ENCODE peak calls at places on chromosomes 13 and 19, in five cellular contexts. D is body of pancreas, K is ascending aorta, R is psoas muscle, W is right atrium auricular region. T is an unnamed sample.

GRCh38 chr13:56670563-56670962 is 470.2 kb upstream of the PRR20A start:
- DNase-seq in D (no peak), W (no peak), R (no peak), K (no peak), T (no peak)

GRCh38 chr13:94400874-94401273 is 78.6 kb downstream of the DCT start:
- DNase-seq in R (no peak), K (no peak), W (no peak), D (no peak), T (no peak)

GRCh38 chr19:42074513-42075363 is 1.2 kb upstream of the ZNF574 start:
- DNase-seq in R (no peak), K (no peak), D (peak; percentile 31), W (peak; percentile 60), T (peak; percentile 17)

GRCh38 chr19:40033989-40034560 is 22.0 kb downstream of the ZNF780B start:
- DNase-seq in K (no peak), W (no peak), R (no peak), D (no peak), T (no peak)

GRCh38 chr13:66506031-66506777 is 723.9 kb downstream of the PCDH9 start:
- DNase-seq in R (no peak), W (no peak), D (no peak), K (no peak), T (no peak)

GRCh38 chr19:57689750-57690149 is 8.0 kb downstream of the ZNF551 start:
- DNase-seq in W (no peak), K (no peak), D (no peak), R (no peak), T (no peak)

GRCh38 chr13:44159633-44160279 is 213.9 kb upstream of the SERP2 start:
- DNase-seq in D (no peak), K (no peak), R (no peak), W (no peak), T (no peak)

GRCh38 chr19:14400913-14401312 is 18.2 kb downstream of the DDX39A start:
- DNase-seq in D (no peak), R (no peak), K (no peak), W (no peak), T (no peak)

GRCh38 chr13:101272886-101273285 is 143.4 kb downstream of the NALCN start:
- DNase-seq in K (no peak), R (no peak), D (no peak), W (no peak), T (no peak)

GRCh38 chr13:98315466-98315865 is 138.4 kb upstream of the RNF113B start:
- DNase-seq in R (no peak), D (no peak), W (no peak), K (no peak), T (no peak)

GRCh38 chr13:27411393-27411792 is 13.0 kb upstream of the GTF3A start:
- DNase-seq in W (no peak), D (no peak), R (no peak), K (no peak), T (no peak)

GRCh38 chr19:29777916-29778315 is 33.9 kb upstream of the CCNE1 start:
- DNase-seq in D (no peak), R (no peak), K (no peak), W (no peak), T (no peak)

GRCh38 chr13:39773833-39774232 is 118.4 kb downstream of the COG6 start:
- DNase-seq in K (no peak), W (no peak), R (no peak), D (no peak), T (no peak)

GRCh38 chr19:5621945-5622464 is 571 bp downstream of the SAFB2 start:
- DNase-seq in W (no peak), K (no peak), D (peak; percentile 41), R (peak; percentile 62), T (no peak)

GRCh38 chr13:73467103-73467502 is 408.3 kb downstream of the KLF5 start:
- DNase-seq in R (no peak), D (no peak), K (no peak), W (no peak), T (no peak)

GRCh38 chr19:41323430-41324125 is 13.6 kb downstream of the CCDC97 start:
- DNase-seq in K (peak; percentile 75), W (peak; percentile 83), D (no peak), R (peak; percentile 88), T (peak; percentile 65)

GRCh38 chr13:50714886-50715285 is 128.6 kb downstream of the DLEU7 start:
- DNase-seq in K (no peak), D (no peak), R (no peak), W (no peak), T (no peak)

GRCh38 chr19:10372698-10373097 is 7.7 kb downstream of the TYK2 start:
- DNase-seq in W (no peak), K (no peak), R (no peak), D (no peak), T (no peak)

GRCh38 chr19:10363789-10364281 is 16.5 kb downstream of the TYK2 start:
- DNase-seq in K (no peak), W (no peak), R (no peak), D (no peak), T (no peak)

GRCh38 chr19:10364644-10365043 is 15.7 kb downstream of the TYK2 start:
- DNase-seq in R (no peak), W (no peak), K (no peak), D (no peak), T (no peak)

GRCh38 chr19:10365518-10365917 is 14.9 kb downstream of the TYK2 start:
- DNase-seq in W (no peak), K (no peak), R (no peak), D (no peak), T (no peak)

DNA sequence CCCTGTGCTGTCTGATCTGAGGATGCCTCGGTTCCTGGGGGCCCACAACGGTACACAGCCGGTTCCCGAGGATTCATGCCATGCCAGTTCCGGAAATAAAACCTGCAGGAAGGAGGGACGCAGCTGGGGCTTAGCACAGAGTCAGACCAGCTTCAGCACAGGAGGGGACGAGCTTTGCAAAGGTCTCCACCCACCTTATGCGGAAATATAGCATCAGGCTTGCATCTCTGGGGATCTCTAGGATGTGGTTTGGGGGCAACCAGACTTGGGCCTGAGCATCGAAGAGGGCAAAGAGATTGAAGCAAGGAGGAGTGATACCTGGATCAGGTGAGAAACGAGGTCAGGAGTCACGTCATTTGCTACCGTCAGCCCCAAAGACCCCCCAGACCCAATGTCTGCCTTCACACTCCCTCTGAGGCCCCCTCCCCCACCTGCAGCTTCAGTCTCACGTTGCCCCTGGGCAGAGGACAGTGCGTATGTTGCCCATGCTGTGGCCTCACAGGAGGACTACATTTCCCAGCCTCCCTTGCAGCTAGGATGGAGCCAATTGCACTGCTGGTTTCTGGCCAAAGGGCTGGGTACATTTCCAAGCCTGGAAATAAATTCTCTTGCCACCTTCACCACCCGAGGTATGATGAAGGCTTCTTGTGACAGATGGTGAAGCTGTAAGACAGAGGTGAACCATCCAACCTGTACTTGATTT is 12.1 kb downstream of the TYK2 start:
- DNase-seq in W (no peak), K (no peak), R (no peak), D (no peak), T (no peak)
- H3K36me3 ChIP-seq in W (peaks cover 39% of the 10 kb centered on the region), K (peaks cover 57% of the 10 kb centered on the region), R (peaks cover 6% of the 10 kb centered on the region), D (peaks cover 28% of the 10 kb centered on the region), T (no peaks in the 10 kb centered on the region)

GRCh38 chr19:28694812-28695211 is 518.1 kb downstream of the UQCRFS1 start:
- DNase-seq in D (no peak), R (no peak), W (no peak), K (no peak), T (no peak)
- TF ChIP-seq CTCF in D (no peak), R (no peak), W (no peak), K (no peak), T (no peak)

GRCh38 chr19:2111425-2111824 is 14.7 kb downstream of the IZUMO4 start:
- DNase-seq in K (no peak), D (no peak), R (no peak), W (no peak), T (no peak)

GRCh38 chr19:2111886-2112285 is 15.2 kb downstream of the IZUMO4 start:
- DNase-seq in W (no peak), K (no peak), R (no peak), D (no peak), T (no peak)

GRCh38 chr19:2110822-2111221 is 14.1 kb downstream of the IZUMO4 start:
- DNase-seq in W (no peak), D (no peak), R (no peak), K (no peak), T (no peak)

GRCh38 chr19:2109278-2109864 is 12.7 kb downstream of the IZUMO4 start:
- DNase-seq in K (no peak), D (no peak), R (no peak), W (no peak), T (no peak)

GRCh38 chr19:2108251-2109016 is 11.7 kb downstream of the IZUMO4 start:
- DNase-seq in W (no peak), D (no peak), R (no peak), K (no peak), T (no peak)
- H3K36me3 ChIP-seq in W (peaks cover 81% of the 10 kb centered on the region), D (peaks cover 59% of the 10 kb centered on the region), R (no peaks in the 10 kb centered on the region), K (peaks cover 70% of the 10 kb centered on the region), T (peaks cover 38% of the 10 kb centered on the region)

GRCh38 chr19:18488403-18488723 is 33.5 kb downstream of the ELL start:
- DNase-seq in W (no peak), D (no peak), K (no peak), R (peak; percentile 69), T (no peak)
- TF ChIP-seq CTCF in W (no peak), D (peak; percentile 9), K (peak; percentile 34), R (peak; percentile 40), T (no peak)

DNA sequence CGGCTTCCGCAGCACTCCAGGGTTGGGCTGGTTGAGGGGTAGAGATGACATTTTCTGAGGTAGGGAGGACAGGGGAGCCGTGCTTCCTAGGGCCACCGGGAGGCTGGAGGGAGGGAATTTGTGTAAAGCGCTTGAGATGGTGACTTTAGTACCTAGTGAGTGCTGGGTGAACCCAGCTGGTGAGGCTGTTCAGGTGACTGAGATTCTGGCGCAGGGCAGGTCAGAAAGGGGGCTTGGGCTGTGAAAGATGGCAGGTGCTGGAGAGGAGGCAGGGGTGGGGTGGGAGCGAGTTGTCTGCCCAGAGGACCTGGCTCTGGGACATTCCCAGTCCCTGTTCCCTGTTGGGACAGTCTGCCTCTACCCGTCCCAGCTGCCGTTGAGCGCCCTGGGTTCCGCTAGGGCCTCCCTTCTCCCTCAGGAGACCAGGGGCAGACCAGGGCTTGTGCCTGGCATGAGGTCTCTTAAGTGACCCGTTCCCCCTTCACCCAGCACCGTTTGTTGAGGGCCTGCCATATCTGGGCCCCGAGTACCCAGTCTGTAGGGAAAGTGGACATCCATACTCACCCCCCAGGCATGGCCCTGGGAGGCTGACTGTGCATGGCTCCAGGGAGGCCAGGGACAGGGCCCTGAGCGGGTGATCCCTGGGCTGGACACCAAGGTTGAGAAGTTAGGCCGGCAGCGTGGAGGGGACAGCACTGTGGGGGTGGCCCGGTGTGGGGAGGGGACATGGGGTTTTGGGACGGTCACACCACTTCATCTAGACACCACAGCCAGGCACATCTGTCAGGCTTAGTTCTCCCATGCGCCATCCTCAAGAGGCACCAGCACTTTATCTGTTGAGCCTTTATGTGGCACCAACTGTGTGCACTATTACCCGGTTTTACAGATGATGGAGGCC is 5.0 kb downstream of the PTOV1 start:
- DNase-seq in D (no peak), W (no peak), K (no peak), R (no peak), T (no peak)
- H3K36me3 ChIP-seq in D (peaks cover 9% of the 10 kb centered on the region), W (peaks cover 59% of the 10 kb centered on the region), K (peaks cover 52% of the 10 kb centered on the region), R (peaks cover 7% of the 10 kb centered on the region), T (peaks cover 4% of the 10 kb centered on the region)

GRCh38 chr19:55165952-55166529 is 372 bp downstream of the DNAAF3 start:
- DNase-seq in W (peak; percentile 70), D (peak; percentile 60), R (peak; percentile 81), K (no peak), T (no peak)
- TF ChIP-seq CTCF in W (peak; percentile 63), D (peak; percentile 20), R (peak; percentile 40), K (no peak), T (no peak)

GRCh38 chr13:113082198-113083021 is 23.2 kb upstream of the F7 start:
- DNase-seq in D (no peak), K (no peak), W (no peak), R (peak; percentile 23), T (no peak)
- H3K36me3 ChIP-seq in D (peaks cover 8% of the 10 kb centered on the region), K (peaks cover 5% of the 10 kb centered on the region), W (peaks cover 2% of the 10 kb centered on the region), R (no peaks in the 10 kb centered on the region), T (peaks cover 7% of the 10 kb centered on the region)

GRCh38 chr19:35466259-35466658 is 18.2 kb downstream of the FFAR2 start:
- DNase-seq in D (no peak), W (no peak), R (no peak), K (no peak), T (no peak)
- TF ChIP-seq CTCF in D (no peak), W (no peak), R (no peak), K (no peak), T (no peak)

T was measured in tibial nerve.